ENCODE peak calls at places on chromosome 9, in ten cellular contexts. T is breast epithelium, U is HepG2, J is SK-N-SH, A is K562, G is HL-60, X is stomach, Z is prostate gland, M is spleen, K is HCT116. C is an unnamed sample. For H3K27me3, the result is how much of the 10 kb centered on the place peaks cover.

GRCh38 chr9:98808411-98808815 is 943 bp downstream of the GALNT12 start:
- DNase-seq in T (no peak), U (no peak), J (no peak), A (peak), G (no peak), X (peak), Z (no peak), M (no peak), K (no peak), C (no peak)

GRCh38 chr9:17807670-17808282 is 228.9 kb downstream of the SH3GL2 start:
- DNase-seq in T (no peak), U (peak), J (no peak), A (no peak), G (no peak), X (peak), Z (no peak), M (no peak), K (no peak), C (no peak)

GRCh38 chr9:103364753-103365152 is 369.6 kb downstream of the CYLC2 start:
- DNase-seq in T (no peak), U (no peak), J (no peak), A (no peak), G (no peak), X (no peak), Z (no peak), M (no peak), K (no peak), C (no peak)

GRCh38 chr9:82031538-82032280 is 43.1 kb downstream of the SPATA31D1 start:
- DNase-seq in T (no peak), U (peak), J (no peak), A (no peak), G (no peak), X (no peak), Z (peak), M (no peak), K (peak), C (no peak)

GRCh38 chr9:27151693-27152397 is 42.8 kb downstream of the TEK start:
- DNase-seq in T (no peak), U (no peak), J (no peak), A (no peak), G (no peak), X (no peak), Z (peak), M (no peak), K (no peak), C (no peak)

GRCh38 chr9:27542519-27542918 is 12.9 kb upstream of the MOB3B start:
- DNase-seq in T (no peak), U (no peak), J (no peak), A (no peak), G (no peak), X (no peak), Z (peak), M (no peak), K (no peak), C (no peak)

GRCh38 chr9:72826954-72827953 is 125.6 kb downstream of the ALDH1A1 start:
- DNase-seq in T (no peak), U (no peak), J (no peak), A (no peak), G (no peak), X (no peak), Z (no peak), M (no peak), K (no peak), C (no peak)

GRCh38 chr9:68530618-68531017 is 10.1 kb downstream of the TMEM252 start:
- DNase-seq in T (no peak), U (peak), J (peak), A (no peak), G (no peak), X (peak), Z (no peak), M (peak), K (no peak), C (no peak)

GRCh38 chr9:29965834-29966233 is 2392.6 kb upstream of the C9orf72 start:
- DNase-seq in T (no peak), U (no peak), J (no peak), A (no peak), G (no peak), X (no peak), Z (no peak), M (no peak), K (no peak), C (no peak)

DNA sequence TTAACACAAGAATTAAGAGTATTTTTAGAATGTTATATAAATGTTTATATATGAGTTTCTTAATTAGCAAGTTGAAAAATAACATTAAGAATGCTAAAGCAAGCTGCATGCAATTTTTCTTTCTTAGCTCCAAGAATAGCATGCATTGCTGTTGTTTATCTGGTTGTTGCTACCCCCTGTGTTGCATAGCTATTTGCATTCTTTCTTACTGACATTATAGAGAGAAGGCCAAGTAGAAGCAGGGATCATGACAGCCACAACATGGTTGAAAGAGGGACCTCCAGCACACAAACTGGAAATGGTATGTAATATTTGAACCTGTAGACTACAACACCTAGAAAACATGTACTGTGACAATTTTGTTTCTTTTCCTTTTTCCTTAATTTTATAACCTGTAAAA is 94.9 kb downstream of the ERCC6L2 start:
- DNase-seq in T (no peak), U (no peak), J (no peak), A (no peak), G (no peak), X (no peak), Z (no peak), M (no peak), K (no peak), C (no peak)
- H3K4me3 ChIP-seq in T (no peak), U (no peak), J (no peak), A (no peak), G (no peak), X (no peak), Z (no peak), M (no peak), K (no peak), C (no peak)

DNA sequence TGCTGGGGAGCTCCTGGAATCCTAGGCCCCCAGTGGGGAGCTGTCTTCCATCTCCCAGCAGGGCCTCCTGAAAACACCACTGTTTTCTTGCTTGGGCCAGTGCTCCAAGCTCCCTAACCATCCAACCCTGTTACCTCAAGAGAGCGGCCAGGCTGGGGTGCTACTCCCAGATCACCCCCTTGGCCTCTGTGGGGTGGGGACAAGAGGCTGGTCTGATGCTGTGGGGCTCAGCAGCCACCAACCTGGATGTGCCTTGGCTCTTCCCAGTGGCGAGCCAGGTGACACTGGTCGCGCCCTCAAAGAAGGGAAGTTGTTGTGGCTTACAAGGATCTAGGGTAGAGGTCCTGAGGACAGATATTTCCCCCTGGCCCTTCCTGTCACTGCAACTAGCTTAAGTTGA is 49.0 kb downstream of the SECISBP2 start:
- DNase-seq in T (no peak), U (no peak), J (no peak), A (no peak), G (no peak), X (no peak), Z (no peak), M (no peak), K (no peak), C (no peak)
- TF ChIP-seq POLR2AphosphoS5 in T (no peak), U (no peak), J (no peak), A (no peak), G (no peak), X (no peak), Z (no peak), M (peak), K (no peak), C (no peak)

GRCh38 chr9:127224883-127225739 is 39.5 kb upstream of the GARNL3 start:
- DNase-seq in T (peak), U (peak), J (peak), A (peak), G (peak), X (peak), Z (peak), M (peak), K (peak), C (no peak)
- H3K27me3 ChIP-seq in T (under half), U (under half), J (under half), A (under half), G (under half), X (under half), Z (under half), M (under half), K (under half), C (under half)

DNA sequence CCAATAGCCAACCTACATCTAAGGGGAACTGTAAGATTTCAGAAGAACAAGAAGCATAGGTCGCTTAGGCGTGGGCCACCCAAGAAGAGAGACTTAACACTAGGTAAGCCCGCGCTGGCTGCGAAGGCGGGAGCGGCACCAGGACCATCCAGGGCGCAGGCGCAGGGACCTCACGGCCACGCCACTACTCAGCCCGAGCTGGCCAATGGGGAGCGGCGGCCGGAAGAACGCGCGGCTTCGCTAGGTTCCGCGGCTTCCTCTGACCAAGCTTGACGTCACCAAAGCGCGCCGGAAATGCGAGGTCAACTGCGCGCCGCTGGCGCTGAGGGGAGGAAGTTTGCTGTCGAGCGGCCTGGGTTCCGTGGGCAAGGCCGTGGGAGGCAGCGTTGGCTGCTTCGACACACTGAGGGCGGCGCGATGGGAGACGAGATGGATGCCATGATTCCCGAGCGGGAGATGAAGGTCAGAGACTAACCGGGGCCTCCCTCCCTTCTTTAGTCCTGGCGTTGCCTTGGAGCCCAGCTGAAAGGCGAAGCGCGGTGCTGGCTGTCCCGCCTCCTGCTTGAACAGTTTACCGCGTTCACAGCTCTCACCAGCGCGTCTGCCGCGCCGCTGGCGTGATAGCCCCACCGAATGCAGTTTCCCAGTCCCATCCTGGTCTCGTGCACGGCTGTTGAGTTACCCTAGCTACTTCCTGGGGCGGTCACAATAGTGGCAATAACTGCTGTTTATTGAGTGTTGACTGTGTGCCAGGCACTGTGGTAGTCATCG is at the start of gene NUP214:
- DNase-seq in T (peak), U (peak), J (peak), A (no peak), G (peak), X (peak), Z (peak), M (peak), K (peak), C (peak)
- H3K4me3 ChIP-seq in T (peak), U (peak), J (peak), A (peak), G (peak), X (peak), Z (peak), M (peak), K (peak), C (peak)

GRCh38 chr9:127172066-127172707 is 49.8 kb upstream of the ANGPTL2 start:
- DNase-seq in T (peak), U (no peak), J (no peak), A (no peak), G (no peak), X (no peak), Z (no peak), M (peak), K (no peak), C (no peak)
- TF ChIP-seq POLR2AphosphoS5 in T (no peak), U (no peak), J (no peak), A (no peak), G (no peak), X (no peak), Z (no peak), M (no peak), K (no peak), C (no peak)

DNA sequence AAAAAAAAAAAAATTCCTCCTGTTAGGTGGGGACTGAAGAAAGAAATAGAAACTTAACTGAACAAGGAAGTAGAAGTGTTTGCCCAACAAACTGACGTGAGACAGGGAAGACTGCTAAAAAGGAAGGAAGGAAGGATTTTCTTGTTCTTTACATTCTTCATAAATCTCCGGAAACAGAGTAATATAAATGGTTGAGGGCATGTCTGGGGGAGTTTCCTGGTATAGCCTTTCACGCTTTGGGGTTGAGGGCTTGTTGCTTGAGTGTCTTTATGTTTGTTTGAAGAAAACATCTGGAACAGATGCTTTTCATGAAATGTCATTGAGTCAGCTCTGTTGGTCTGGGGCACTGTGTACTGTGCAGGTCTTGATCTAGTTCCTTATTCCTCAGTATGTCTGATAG is 3.1 kb downstream of the TOR1B start:
- DNase-seq in T (no peak), U (no peak), J (no peak), A (no peak), G (peak), X (no peak), Z (no peak), M (no peak), K (no peak), C (no peak)
- H3K27me3 ChIP-seq in T (under half), U (under half), J (under half), A (under half), G (under half), X (under half), Z (under half), M (under half), K (under half), C (under half)

DNA sequence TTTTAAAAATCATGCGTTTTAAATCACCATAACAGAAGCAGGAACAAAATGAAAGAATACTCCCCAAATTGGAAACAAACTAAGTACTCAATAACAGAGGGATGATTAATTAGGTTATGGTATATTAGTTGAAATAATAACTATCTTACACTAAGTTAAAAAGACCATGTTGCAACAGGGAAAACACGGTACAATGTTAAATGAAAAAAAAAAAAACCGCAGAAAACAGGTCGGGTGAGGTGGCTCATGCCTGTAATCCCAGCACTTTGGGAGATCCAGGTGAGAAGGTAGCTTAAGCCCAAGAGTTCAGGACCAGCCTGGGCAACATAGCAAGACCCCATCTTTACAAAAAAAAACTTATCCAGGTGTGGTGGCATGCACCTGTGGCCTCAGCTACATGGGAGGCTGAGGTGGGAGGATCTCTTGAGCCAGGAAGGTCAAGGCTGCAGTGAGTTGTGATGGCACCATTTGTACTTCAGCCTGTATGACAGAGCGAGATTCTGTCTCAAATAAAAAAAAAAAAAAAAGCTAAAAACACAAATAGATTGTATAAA is 2.4 kb upstream of the PTPN3 start:
- DNase-seq in T (no peak), U (no peak), J (no peak), A (no peak), G (no peak), X (no peak), Z (no peak), M (no peak), K (no peak), C (no peak)
- H3K4me3 ChIP-seq in T (peak), U (no peak), J (no peak), A (no peak), G (no peak), X (no peak), Z (no peak), M (no peak), K (no peak), C (no peak)

DNA sequence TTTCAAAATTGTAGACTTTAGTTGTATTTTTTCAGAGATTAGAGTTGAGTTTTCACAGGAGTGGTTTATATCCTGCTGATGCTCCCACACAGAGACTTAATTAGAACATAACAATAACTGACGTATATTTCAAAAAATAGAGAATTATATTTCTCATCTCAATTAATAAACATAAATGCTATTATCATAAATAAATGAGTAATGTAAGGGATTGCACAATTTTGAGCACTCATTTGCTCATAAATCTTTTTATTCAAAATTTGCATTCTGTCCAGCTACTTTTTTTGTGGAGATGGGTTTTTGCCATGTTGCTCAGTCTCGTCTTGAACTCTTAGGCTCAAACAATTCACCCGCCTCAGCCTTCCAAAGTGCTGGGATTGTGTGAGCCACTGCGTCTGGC is 515.7 kb upstream of the RORB start:
- DNase-seq in T (no peak), U (no peak), J (no peak), A (no peak), G (no peak), X (no peak), Z (no peak), M (no peak), K (no peak), C (no peak)
- TF ChIP-seq POLR2AphosphoS5 in T (no peak), U (no peak), J (no peak), A (no peak), G (no peak), X (no peak), Z (no peak), M (no peak), K (no peak), C (no peak)

C was measured in vagina.